ENCODE peak calls at places on chromosome 11, in seven cellular contexts. A, C, D, W, O, Q and V are unnamed samples.

GRCh38 chr11:9527481-9528140 is 45.9 kb upstream of the WEE1 start:
- DNase-seq in C (no peak), Q (no peak), A (no peak), O (no peak), D (no peak), W (no peak), V (no peak)

GRCh38 chr11:6615882-6616585 is 3.2 kb downstream of the TPP1 start:
- DNase-seq in D (no peak), Q (no peak), A (no peak), O (no peak), W (no peak), C (no peak), V (no peak)

GRCh38 chr11:28606930-28607329 is 498.7 kb downstream of the METTL15 start:
- DNase-seq in W (no peak), A (no peak), D (no peak), O (no peak), Q (peak; percentile 8), C (no peak), V (no peak)

GRCh38 chr11:111923351-111923788 is 4.7 kb downstream of the C11orf52 start:
- DNase-seq in W (no peak), D (no peak), O (no peak), C (no peak), Q (no peak), A (no peak), V (no peak)

GRCh38 chr11:113204280-113204679 is 110.1 kb upstream of the TTC12 start:
- DNase-seq in O (no peak), W (no peak), Q (no peak), A (no peak), D (no peak), C (no peak), V (no peak)

GRCh38 chr11:86818466-86819282 is 18.3 kb downstream of the PRSS23 start:
- DNase-seq in W (no peak), O (peak; percentile 52), A (no peak), Q (peak; percentile 62), C (no peak), D (no peak), V (peak; percentile 47)

GRCh38 chr11:41613321-41613720 is 153.9 kb upstream of the LRRC4C start:
- DNase-seq in Q (no peak), C (no peak), O (no peak), D (no peak), A (no peak), W (no peak), V (no peak)

GRCh38 chr11:11584937-11585336 is 36.9 kb downstream of the GALNT18 start:
- DNase-seq in C (no peak), A (no peak), O (no peak), Q (no peak), D (no peak), W (no peak), V (no peak)

GRCh38 chr11:35170503-35170902 is 31.5 kb downstream of the CD44 start:
- DNase-seq in C (no peak), O (no peak), Q (no peak), D (no peak), W (no peak), A (no peak), V (no peak)

GRCh38 chr11:35911616-35912165 is 32.2 kb upstream of the LDLRAD3 start:
- DNase-seq in W (no peak), Q (no peak), D (no peak), O (peak; percentile 44), C (no peak), A (no peak), V (no peak)

GRCh38 chr11:79486239-79486984 is 45.6 kb upstream of the TENM4 start:
- DNase-seq in D (no peak), A (no peak), O (no peak), C (no peak), W (no peak), Q (no peak), V (no peak)

GRCh38 chr11:119990306-119991021 is 147.4 kb downstream of the TRIM29 start:
- DNase-seq in A (no peak), Q (no peak), O (no peak), C (peak; percentile 41), D (no peak), W (peak; percentile 58), V (no peak)

GRCh38 chr11:70502677-70503076 is 104.3 kb downstream of the CTTN start:
- DNase-seq in O (no peak), D (no peak), C (no peak), A (no peak), Q (no peak), W (peak; percentile 5), V (peak; percentile 84)

GRCh38 chr11:4496555-4497248 is 14.3 kb downstream of the OR52K1 start:
- DNase-seq in D (no peak), A (no peak), C (no peak), Q (no peak), O (no peak), W (no peak), V (peak; percentile 2)

GRCh38 chr11:61270354-61271070 is 24.6 kb downstream of the VWCE start:
- DNase-seq in Q (no peak), C (no peak), W (no peak), D (no peak), A (no peak), O (peak; percentile 22), V (no peak)

GRCh38 chr11:102994101-102994500 is 38.6 kb upstream of the MMP13 start:
- DNase-seq in A (no peak), D (no peak), Q (peak; percentile 13), O (no peak), C (no peak), W (no peak), V (no peak)

GRCh38 chr11:46309669-46310288 is 32.3 kb downstream of the CREB3L1 start:
- DNase-seq in A (no peak), W (no peak), O (peak; percentile 57), C (no peak), Q (no peak), D (no peak), V (no peak)

GRCh38 chr11:1854949-1855885 is 2.3 kb downstream of the LSP1 start:
- DNase-seq in A (peak; percentile 54), Q (no peak), C (no peak), O (peak; percentile 91), W (no peak), D (no peak), V (no peak)

GRCh38 chr11:104772806-104773241 is 125.4 kb downstream of the CASP12 start:
- DNase-seq in D (no peak), A (no peak), W (no peak), Q (no peak), O (no peak), C (no peak), V (no peak)

GRCh38 chr11:20000393-20001134 is 159.7 kb downstream of the DBX1 start:
- DNase-seq in O (no peak), Q (no peak), W (peak; percentile 51), C (peak; percentile 31), A (no peak), D (peak; percentile 46), V (peak; percentile 93)

GRCh38 chr11:2739531-2740274 is 39.9 kb upstream of the KCNQ1OT1 start:
- DNase-seq in A (no peak), O (no peak), Q (no peak), C (no peak), W (no peak), D (no peak), V (no peak)

GRCh38 chr11:71064702-71065515 is 187.5 kb downstream of the SHANK2 start:
- DNase-seq in C (no peak), W (no peak), O (no peak), Q (no peak), A (no peak), D (no peak), V (no peak)

GRCh38 chr11:74257934-74258553 is 53.4 kb downstream of the P4HA3 start:
- DNase-seq in A (no peak), O (no peak), Q (no peak), W (peak; percentile 55), C (peak; percentile 51), D (no peak), V (no peak)

GRCh38 chr11:94910779-94911178 is 62.6 kb downstream of the CWC15 start:
- DNase-seq in C (no peak), W (no peak), D (no peak), O (no peak), Q (no peak), A (no peak), V (no peak)

GRCh38 chr11:34380696-34381095 is 22.9 kb upstream of the ABTB2 start:
- DNase-seq in A (no peak), D (no peak), C (no peak), Q (no peak), O (no peak), W (no peak), V (no peak)

GRCh38 chr11:92552942-92553341 is 328.3 kb downstream of the FAT3 start:
- DNase-seq in A (no peak), O (no peak), Q (no peak), D (no peak), C (no peak), W (no peak), V (no peak)

GRCh38 chr11:64074239-64074638 is 38.5 kb downstream of the FLRT1 start:
- DNase-seq in A (no peak), D (no peak), C (no peak), O (peak; percentile 11), W (no peak), Q (no peak), V (no peak)

GRCh38 chr11:119755351-119756071 is 26.5 kb upstream of the NECTIN1 start:
- DNase-seq in Q (no peak), C (no peak), A (no peak), O (no peak), D (no peak), W (no peak), V (no peak)

GRCh38 chr11:94604496-94604895 is 37.3 kb downstream of the PIWIL4 start:
- DNase-seq in A (no peak), W (no peak), Q (no peak), O (no peak), C (no peak), D (no peak), V (no peak)

GRCh38 chr11:94243571-94244229 is 60.7 kb upstream of the IZUMO1R start:
- DNase-seq in W (no peak), Q (no peak), O (no peak), D (no peak), A (no peak), C (no peak), V (no peak)